ENCODE peak calls at places on chromosomes 11 and 22, in seven cellular contexts. Q is kidney tubule cell; T is ELF-1; N is ACHN; L is activated naive CD4-positive, alpha-beta T cell; I is RWPE1; M is HCEC 1CT. F is an unnamed sample.

GRCh38 chr11:67268684-67269268 is 2.5 kb downstream of the GRK2 start:
- DNase-seq in Q (no peak), T (no peak), N (no peak), L (no peak), I (no peak), M (no peak), F (no peak)

GRCh38 chr22:20093437-20093836 is 13.4 kb downstream of the DGCR8 start:
- DNase-seq in Q (no peak), T (no peak), N (no peak), L (no peak), I (no peak), M (no peak), F (no peak)

GRCh38 chr11:35750981-35751663 is 88.5 kb downstream of the TRIM44 start:
- DNase-seq in Q (no peak), T (no peak), N (no peak), L (no peak), I (peak; percentile 11), M (no peak), F (no peak)

GRCh38 chr11:2685566-2686359 is 14.0 kb downstream of the KCNQ1OT1 start:
- DNase-seq in Q (no peak), T (no peak), N (no peak), L (no peak), I (no peak), M (no peak), F (no peak)

GRCh38 chr11:44627911-44628729 is 62.7 kb downstream of the CD82 start:
- DNase-seq in Q (peak; percentile 47), T (no peak), N (no peak), L (no peak), I (no peak), M (no peak), F (peak; percentile 3)

GRCh38 chr11:119093951-119094815 is 7.5 kb downstream of the DPAGT1 start:
- DNase-seq in Q (peak; percentile 65), T (peak; percentile 46), N (peak; percentile 30), L (no peak), I (no peak), M (peak; percentile 43), F (no peak)

GRCh38 chr11:134581966-134582787 is 170.1 kb upstream of the B3GAT1 start:
- DNase-seq in Q (no peak), T (no peak), N (no peak), L (no peak), I (no peak), M (no peak), F (no peak)

GRCh38 chr11:76767659-76768058 is 15.5 kb upstream of the TSKU start:
- DNase-seq in Q (no peak), T (peak; percentile 20), N (no peak), L (no peak), I (no peak), M (no peak), F (no peak)

GRCh38 chr11:82384308-82384707 is 349.4 kb downstream of the FAM181B start:
- DNase-seq in Q (no peak), T (no peak), N (no peak), L (no peak), I (no peak), M (no peak), F (no peak)

GRCh38 chr11:112113539-112114457 is 27.1 kb downstream of the SDHD start:
- DNase-seq in Q (peak; percentile 67), T (peak; percentile 20), N (peak; percentile 72), L (no peak), I (peak; percentile 48), M (peak; percentile 79), F (peak; percentile 82)

GRCh38 chr11:130598433-130598832 is 150.0 kb downstream of the ADAMTS15 start:
- DNase-seq in Q (no peak), T (no peak), N (no peak), L (no peak), I (no peak), M (no peak), F (no peak)

GRCh38 chr22:42937164-42937854 is 77.6 kb downstream of the PACSIN2 start:
- DNase-seq in Q (peak; percentile 91), T (no peak), N (peak; percentile 74), L (no peak), I (peak; percentile 65), M (peak; percentile 86), F (peak; percentile 82)

GRCh38 chr22:36055376-36056310 is 27.0 kb upstream of the RBFOX2 start:
- DNase-seq in Q (no peak), T (no peak), N (no peak), L (no peak), I (no peak), M (no peak), F (no peak)

GRCh38 chr11:44632466-44633123 is 67.1 kb downstream of the CD82 start:
- DNase-seq in Q (peak; percentile 60), T (peak; percentile 69), N (peak; percentile 62), L (no peak), I (no peak), M (peak; percentile 9), F (no peak)

GRCh38 chr22:20412474-20413216 is 18.7 kb downstream of the ZNF74 start:
- DNase-seq in Q (no peak), T (no peak), N (no peak), L (no peak), I (no peak), M (no peak), F (no peak)

GRCh38 chr22:37021710-37022482 is 2.4 kb downstream of the MPST start:
- DNase-seq in Q (peak; percentile 39), T (no peak), N (peak; percentile 39), L (peak; percentile 21), I (no peak), M (peak; percentile 47), F (peak; percentile 13)